ENCODE peak calls at places on chromosomes 7 and 10, in eight cellular contexts. One of them, this sample, is unnamed.

GRCh38 chr10:46053534-46054434 is 7.7 kb upstream of the MSMB start:
- DNase-seq in dorsolateral prefrontal cortex: no peak
- DNase-seq in heart left ventricle: no peak
- DNase-seq in stomach: no peak
- DNase-seq in substantia nigra: no peak
- DNase-seq in PC-3: no peak
- DNase-seq in GM23248: no peak
- DNase-seq in SJSA1: no peak
- DNase-seq in this sample: no peak

GRCh38 chr7:48089415-48089975 is 430 bp downstream of the UPP1 start:
- DNase-seq in stomach: peak; percentile 51
- DNase-seq in GM23248: peak; percentile 52
- DNase-seq in SJSA1: no peak
- DNase-seq in heart left ventricle: no peak
- DNase-seq in PC-3: peak; percentile 51
- DNase-seq in dorsolateral prefrontal cortex: peak; percentile 53
- DNase-seq in substantia nigra: no peak
- DNase-seq in this sample: no peak

GRCh38 chr10:113326160-113327111 is 226.4 kb upstream of the HABP2 start:
- DNase-seq in PC-3: peak; percentile 94
- DNase-seq in GM23248: peak; percentile 98
- DNase-seq in stomach: no peak
- DNase-seq in SJSA1: peak; percentile 90
- DNase-seq in substantia nigra: no peak
- DNase-seq in dorsolateral prefrontal cortex: no peak
- DNase-seq in heart left ventricle: peak; percentile 54
- DNase-seq in this sample: peak; percentile 79

GRCh38 chr10:31612082-31612481 is 293.1 kb downstream of the ZEB1 start:
- DNase-seq in GM23248: peak; percentile 55
- DNase-seq in SJSA1: no peak
- DNase-seq in substantia nigra: no peak
- DNase-seq in stomach: no peak
- DNase-seq in heart left ventricle: no peak
- DNase-seq in dorsolateral prefrontal cortex: no peak
- DNase-seq in PC-3: no peak
- DNase-seq in this sample: no peak

GRCh38 chr7:155858521-155859061 is 46.3 kb upstream of the SHH start:
- DNase-seq in PC-3: peak; percentile 74
- DNase-seq in dorsolateral prefrontal cortex: no peak
- DNase-seq in GM23248: peak; percentile 33
- DNase-seq in SJSA1: peak; percentile 11
- DNase-seq in heart left ventricle: no peak
- DNase-seq in substantia nigra: no peak
- DNase-seq in stomach: peak; percentile 27
- DNase-seq in this sample: peak; percentile 42

GRCh38 chr10:44958196-44958896 is 1.3 kb upstream of the RASSF4 start:
- DNase-seq in PC-3: peak; percentile 51
- DNase-seq in heart left ventricle: peak; percentile 56
- DNase-seq in stomach: no peak
- DNase-seq in substantia nigra: no peak
- DNase-seq in GM23248: peak; percentile 87
- DNase-seq in SJSA1: peak; percentile 45
- DNase-seq in dorsolateral prefrontal cortex: no peak
- DNase-seq in this sample: peak; percentile 14

GRCh38 chr10:33214174-33214573 is 120.3 kb downstream of the NRP1 start:
- DNase-seq in stomach: no peak
- DNase-seq in heart left ventricle: no peak
- DNase-seq in dorsolateral prefrontal cortex: no peak
- DNase-seq in GM23248: no peak
- DNase-seq in SJSA1: no peak
- DNase-seq in substantia nigra: no peak
- DNase-seq in PC-3: no peak
- DNase-seq in this sample: no peak

GRCh38 chr10:116289652-116290051 is 16.6 kb upstream of the GFRA1 start:
- DNase-seq in SJSA1: no peak
- DNase-seq in PC-3: no peak
- DNase-seq in stomach: no peak
- DNase-seq in GM23248: no peak
- DNase-seq in substantia nigra: no peak
- DNase-seq in dorsolateral prefrontal cortex: no peak
- DNase-seq in heart left ventricle: no peak
- DNase-seq in this sample: no peak

GRCh38 chr7:101880536-101881443 is 63.4 kb downstream of the CUX1 start:
- DNase-seq in GM23248: peak; percentile 48
- DNase-seq in dorsolateral prefrontal cortex: no peak
- DNase-seq in stomach: peak; percentile 37
- DNase-seq in PC-3: peak; percentile 52
- DNase-seq in SJSA1: no peak
- DNase-seq in substantia nigra: no peak
- DNase-seq in heart left ventricle: no peak
- DNase-seq in this sample: peak; percentile 28

GRCh38 chr7:96546426-96546825 is 163.2 kb downstream of the SEM1 start:
- DNase-seq in substantia nigra: no peak
- DNase-seq in PC-3: peak; percentile 6
- DNase-seq in dorsolateral prefrontal cortex: no peak
- DNase-seq in SJSA1: no peak
- DNase-seq in stomach: no peak
- DNase-seq in GM23248: no peak
- DNase-seq in heart left ventricle: no peak
- DNase-seq in this sample: peak; percentile 17

GRCh38 chr7:96548664-96549063 is 161.0 kb downstream of the SEM1 start:
- DNase-seq in PC-3: peak; percentile 96
- DNase-seq in substantia nigra: no peak
- DNase-seq in SJSA1: no peak
- DNase-seq in dorsolateral prefrontal cortex: no peak
- DNase-seq in stomach: no peak
- DNase-seq in GM23248: no peak
- DNase-seq in heart left ventricle: no peak
- DNase-seq in this sample: peak; percentile 89

GRCh38 chr7:96547371-96547811 is 162.3 kb downstream of the SEM1 start:
- DNase-seq in substantia nigra: no peak
- DNase-seq in stomach: no peak
- DNase-seq in GM23248: no peak
- DNase-seq in PC-3: peak; percentile 73
- DNase-seq in SJSA1: no peak
- DNase-seq in dorsolateral prefrontal cortex: no peak
- DNase-seq in heart left ventricle: no peak
- DNase-seq in this sample: peak; percentile 35
- H3K27ac ChIP-seq in substantia nigra: no peak overlapping the region
- H3K27ac ChIP-seq in stomach: no peak overlapping the region
- H3K27ac ChIP-seq in GM23248: no peak overlapping the region
- H3K27ac ChIP-seq in PC-3: peak overlapping the region; percentile 77
- H3K27ac ChIP-seq in SJSA1: no peak overlapping the region
- H3K27ac ChIP-seq in dorsolateral prefrontal cortex: no peak overlapping the region
- H3K27ac ChIP-seq in heart left ventricle: no peak overlapping the region
- H3K27ac ChIP-seq in this sample: no peak overlapping the region

DNA sequence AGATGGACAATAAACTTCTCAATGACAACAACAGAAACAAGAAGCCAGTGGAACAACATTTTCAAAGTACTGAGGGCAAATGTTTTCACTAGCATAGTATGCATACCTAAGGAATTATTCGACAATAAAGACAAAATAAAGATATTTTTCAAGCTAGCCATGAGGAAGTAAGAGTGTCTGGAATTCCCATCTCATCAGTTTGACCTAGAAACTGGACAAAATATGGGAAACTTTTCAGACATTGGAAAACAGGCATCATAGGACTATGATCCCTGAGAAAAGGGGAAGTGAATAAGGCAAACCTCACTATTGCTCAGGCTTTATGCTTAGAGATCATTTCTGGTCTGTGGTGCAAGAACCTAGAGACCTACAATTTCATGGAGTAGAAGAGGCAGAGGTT is 86.3 kb downstream of the OAT start:
- DNase-seq in dorsolateral prefrontal cortex: no peak
- DNase-seq in stomach: no peak
- DNase-seq in substantia nigra: no peak
- DNase-seq in SJSA1: no peak
- DNase-seq in GM23248: peak; percentile 29
- DNase-seq in PC-3: no peak
- DNase-seq in heart left ventricle: no peak
- DNase-seq in this sample: no peak
- H3K27ac ChIP-seq in dorsolateral prefrontal cortex: no peak overlapping the region
- H3K27ac ChIP-seq in stomach: no peak overlapping the region
- H3K27ac ChIP-seq in substantia nigra: no peak overlapping the region
- H3K27ac ChIP-seq in SJSA1: no peak overlapping the region
- H3K27ac ChIP-seq in GM23248: no peak overlapping the region
- H3K27ac ChIP-seq in PC-3: no peak overlapping the region
- H3K27ac ChIP-seq in heart left ventricle: no peak overlapping the region
- H3K27ac ChIP-seq in this sample: no peak overlapping the region

GRCh38 chr10:62073429-62073828 is 171.9 kb downstream of the ARID5B start:
- DNase-seq in GM23248: peak; percentile 47
- DNase-seq in substantia nigra: no peak
- DNase-seq in SJSA1: no peak
- DNase-seq in dorsolateral prefrontal cortex: no peak
- DNase-seq in heart left ventricle: no peak
- DNase-seq in PC-3: no peak
- DNase-seq in stomach: no peak
- DNase-seq in this sample: no peak
- H3K27ac ChIP-seq in GM23248: peak overlapping the region; percentile 63
- H3K27ac ChIP-seq in substantia nigra: peak overlapping the region; percentile 69
- H3K27ac ChIP-seq in SJSA1: no peak overlapping the region
- H3K27ac ChIP-seq in dorsolateral prefrontal cortex: peak overlapping the region; percentile 84
- H3K27ac ChIP-seq in heart left ventricle: no peak overlapping the region
- H3K27ac ChIP-seq in PC-3: no peak overlapping the region
- H3K27ac ChIP-seq in stomach: no peak overlapping the region
- H3K27ac ChIP-seq in this sample: no peak overlapping the region

GRCh38 chr7:1158203-1159126 is 1.5 kb downstream of the ZFAND2A start:
- DNase-seq in substantia nigra: no peak
- DNase-seq in PC-3: no peak
- DNase-seq in heart left ventricle: no peak
- DNase-seq in SJSA1: no peak
- DNase-seq in GM23248: no peak
- DNase-seq in stomach: no peak
- DNase-seq in dorsolateral prefrontal cortex: no peak
- DNase-seq in this sample: no peak
- H3K27ac ChIP-seq in substantia nigra: peak overlapping the region; percentile 7
- H3K27ac ChIP-seq in PC-3: no peak overlapping the region
- H3K27ac ChIP-seq in heart left ventricle: no peak overlapping the region
- H3K27ac ChIP-seq in SJSA1: no peak overlapping the region
- H3K27ac ChIP-seq in GM23248: peak overlapping the region; percentile 1
- H3K27ac ChIP-seq in stomach: peak overlapping the region; percentile 80
- H3K27ac ChIP-seq in dorsolateral prefrontal cortex: peak overlapping the region; percentile 100
- H3K27ac ChIP-seq in this sample: peak overlapping the region; percentile 29

GRCh38 chr7:118072893-118073674 is 110.9 kb upstream of the LSM8 start:
- DNase-seq in dorsolateral prefrontal cortex: no peak
- DNase-seq in GM23248: no peak
- DNase-seq in PC-3: no peak
- DNase-seq in substantia nigra: no peak
- DNase-seq in heart left ventricle: no peak
- DNase-seq in stomach: no peak
- DNase-seq in SJSA1: no peak
- DNase-seq in this sample: peak; percentile 32
- H3K27ac ChIP-seq in dorsolateral prefrontal cortex: no peak overlapping the region
- H3K27ac ChIP-seq in GM23248: no peak overlapping the region
- H3K27ac ChIP-seq in PC-3: no peak overlapping the region
- H3K27ac ChIP-seq in substantia nigra: no peak overlapping the region
- H3K27ac ChIP-seq in heart left ventricle: no peak overlapping the region
- H3K27ac ChIP-seq in stomach: no peak overlapping the region
- H3K27ac ChIP-seq in SJSA1: no peak overlapping the region
- H3K27ac ChIP-seq in this sample: no peak overlapping the region

GRCh38 chr10:73131913-73132686 is 21.8 kb downstream of the NUDT13 start:
- DNase-seq in SJSA1: no peak
- DNase-seq in GM23248: no peak
- DNase-seq in stomach: no peak
- DNase-seq in PC-3: peak; percentile 47
- DNase-seq in substantia nigra: no peak
- DNase-seq in heart left ventricle: no peak
- DNase-seq in dorsolateral prefrontal cortex: no peak
- DNase-seq in this sample: no peak
- H3K27ac ChIP-seq in SJSA1: no peak overlapping the region
- H3K27ac ChIP-seq in GM23248: no peak overlapping the region
- H3K27ac ChIP-seq in stomach: no peak overlapping the region
- H3K27ac ChIP-seq in PC-3: peak overlapping the region; percentile 72
- H3K27ac ChIP-seq in substantia nigra: no peak overlapping the region
- H3K27ac ChIP-seq in heart left ventricle: no peak overlapping the region
- H3K27ac ChIP-seq in dorsolateral prefrontal cortex: no peak overlapping the region
- H3K27ac ChIP-seq in this sample: no peak overlapping the region

GRCh38 chr10:34830527-34830926 is 15.4 kb upstream of the PARD3 start:
- DNase-seq in PC-3: no peak
- DNase-seq in stomach: no peak
- DNase-seq in GM23248: no peak
- DNase-seq in SJSA1: no peak
- DNase-seq in dorsolateral prefrontal cortex: no peak
- DNase-seq in heart left ventricle: no peak
- DNase-seq in substantia nigra: no peak
- DNase-seq in this sample: no peak

GRCh38 chr10:34825433-34825832 is 10.3 kb upstream of the PARD3 start:
- DNase-seq in heart left ventricle: no peak
- DNase-seq in SJSA1: no peak
- DNase-seq in dorsolateral prefrontal cortex: no peak
- DNase-seq in stomach: no peak
- DNase-seq in GM23248: no peak
- DNase-seq in substantia nigra: no peak
- DNase-seq in PC-3: no peak
- DNase-seq in this sample: no peak

GRCh38 chr10:34827087-34827766 is 12.1 kb upstream of the PARD3 start:
- DNase-seq in SJSA1: no peak
- DNase-seq in PC-3: no peak
- DNase-seq in GM23248: no peak
- DNase-seq in substantia nigra: no peak
- DNase-seq in stomach: no peak
- DNase-seq in dorsolateral prefrontal cortex: no peak
- DNase-seq in heart left ventricle: no peak
- DNase-seq in this sample: no peak

GRCh38 chr10:34824870-34825269 is 9.8 kb upstream of the PARD3 start:
- DNase-seq in stomach: no peak
- DNase-seq in dorsolateral prefrontal cortex: no peak
- DNase-seq in GM23248: no peak
- DNase-seq in heart left ventricle: no peak
- DNase-seq in SJSA1: no peak
- DNase-seq in PC-3: peak; percentile 42
- DNase-seq in substantia nigra: no peak
- DNase-seq in this sample: no peak

GRCh38 chr10:34826221-34826620 is 11.1 kb upstream of the PARD3 start:
- DNase-seq in PC-3: no peak
- DNase-seq in heart left ventricle: no peak
- DNase-seq in SJSA1: no peak
- DNase-seq in stomach: no peak
- DNase-seq in substantia nigra: no peak
- DNase-seq in GM23248: no peak
- DNase-seq in dorsolateral prefrontal cortex: no peak
- DNase-seq in this sample: no peak
- H3K27ac ChIP-seq in PC-3: no peak overlapping the region
- H3K27ac ChIP-seq in heart left ventricle: no peak overlapping the region
- H3K27ac ChIP-seq in SJSA1: no peak overlapping the region
- H3K27ac ChIP-seq in stomach: no peak overlapping the region
- H3K27ac ChIP-seq in substantia nigra: no peak overlapping the region
- H3K27ac ChIP-seq in GM23248: no peak overlapping the region
- H3K27ac ChIP-seq in dorsolateral prefrontal cortex: no peak overlapping the region
- H3K27ac ChIP-seq in this sample: no peak overlapping the region

This sample was measured in RWPE1.